ENCODE peak calls at places on chromosome 3, in four cellular contexts. C, J, D and F are unnamed samples.

GRCh38 chr3:53056442-53056841 is 10.6 kb upstream of the SFMBT1 start:
- DNase-seq in C (no peak), J (no peak), D (peak; percentile 50), F (peak; percentile 47)

GRCh38 chr3:170463011-170463410 is 44.3 kb downstream of the CLDN11 start:
- DNase-seq in C (no peak), J (no peak), D (no peak), F (no peak)

GRCh38 chr3:157695586-157695985 is 192.4 kb upstream of the VEPH1 start:
- DNase-seq in C (no peak), J (no peak), D (no peak), F (peak; percentile 9)

GRCh38 chr3:63724987-63725386 is 72.5 kb downstream of the SNTN start:
- DNase-seq in C (no peak), J (no peak), D (no peak), F (peak; percentile 85)

GRCh38 chr3:13495921-13496723 is 16.0 kb downstream of the HDAC11 start:
- DNase-seq in C (peak; percentile 76), J (peak; percentile 91), D (peak; percentile 92), F (peak; percentile 97)

GRCh38 chr3:129021140-129021551 is 20.0 kb downstream of the EFCC1 start:
- DNase-seq in C (no peak), J (no peak), D (no peak), F (peak; percentile 53)

GRCh38 chr3:157122116-157122515 is 37.8 kb downstream of the CCNL1 start:
- DNase-seq in C (no peak), J (no peak), D (peak; percentile 93), F (peak; percentile 76)

GRCh38 chr3:157540656-157541055 is 37.4 kb upstream of the VEPH1 start:
- DNase-seq in C (no peak), J (no peak), D (no peak), F (no peak)

GRCh38 chr3:5047764-5048163 is 68.5 kb downstream of the BHLHE40 start:
- DNase-seq in C (no peak), J (no peak), D (no peak), F (no peak)

GRCh38 chr3:172115787-172116186 is 76.4 kb downstream of the FNDC3B start:
- DNase-seq in C (no peak), J (no peak), D (no peak), F (no peak)

DNA sequence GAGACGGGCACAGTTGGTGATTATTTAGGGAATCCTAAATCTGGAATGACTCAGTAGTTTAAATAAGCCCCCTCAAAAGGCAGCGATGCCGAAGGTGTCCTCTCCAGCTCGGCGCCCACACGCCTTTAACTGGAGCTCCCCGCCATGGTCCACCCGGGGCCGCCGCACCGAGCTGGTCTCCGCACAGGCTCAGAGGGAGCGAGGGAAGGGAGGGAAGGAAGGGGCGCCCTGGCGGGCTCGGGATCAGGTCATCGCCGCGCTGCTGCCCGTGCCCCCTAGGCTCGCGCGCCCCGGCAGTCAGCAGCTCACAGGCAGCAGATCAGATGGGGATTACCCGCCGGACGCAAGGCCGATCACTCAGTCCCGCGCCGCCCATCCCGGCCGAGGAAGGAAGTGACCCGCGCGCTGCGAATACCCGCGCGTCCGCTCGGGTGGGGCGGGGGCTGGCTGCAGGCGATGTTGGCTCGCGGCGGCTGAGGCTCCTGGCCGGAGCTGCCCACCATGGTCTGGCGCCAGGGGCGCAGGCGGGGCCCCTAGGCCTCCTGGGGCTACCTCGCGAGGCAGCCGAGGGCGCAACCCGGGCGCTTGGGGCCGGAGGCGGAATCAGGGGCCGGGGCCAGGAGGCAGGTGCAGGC is 318.0 kb downstream of the FGF12 start:
- DNase-seq in C (no peak), J (peak; percentile 83), D (no peak), F (peak; percentile 28)
- TF ChIP-seq EZH2phosphoT487 in C (no peak), J (no peak), D (no peak), F (no peak)

GRCh38 chr3:85007195-85008094 is 48.7 kb downstream of the CADM2 start:
- DNase-seq in C (no peak), J (no peak), D (peak; percentile 58), F (no peak)

GRCh38 chr3:85004147-85004546 is 45.4 kb downstream of the CADM2 start:
- DNase-seq in C (no peak), J (no peak), D (no peak), F (no peak)

GRCh38 chr3:85003479-85003878 is 44.7 kb downstream of the CADM2 start:
- DNase-seq in C (no peak), J (no peak), D (no peak), F (no peak)

DNA sequence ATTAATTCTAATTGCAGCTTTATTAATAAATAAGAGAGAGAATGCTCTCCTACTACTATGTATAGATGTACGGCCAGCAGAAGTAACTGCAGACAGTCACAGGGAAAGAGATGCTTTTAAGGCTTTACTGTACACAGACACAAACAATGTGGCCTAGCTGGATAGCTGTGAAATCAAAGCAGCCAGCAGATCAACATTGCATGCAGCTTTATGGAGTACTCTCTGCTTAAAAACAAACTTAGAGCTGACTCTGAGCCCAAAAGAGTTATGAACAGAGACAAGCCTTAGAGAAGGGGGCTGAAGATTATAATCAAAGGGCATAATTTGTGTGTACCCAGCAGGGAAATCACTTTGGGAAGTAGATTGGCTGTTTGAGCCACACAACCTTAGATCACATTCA is 47.2 kb downstream of the CADM2 start:
- DNase-seq in C (no peak), J (peak; percentile 19), D (no peak), F (no peak)
- H2AFZ ChIP-seq in C (no peak overlapping the region), J (peak overlapping the region; percentile 64), D (no peak overlapping the region), F (no peak overlapping the region)

GRCh38 chr3:10142707-10143560 is 1.4 kb downstream of the VHL start:
- DNase-seq in C (peak; percentile 37), J (no peak), D (peak; percentile 48), F (peak; percentile 37)

GRCh38 chr3:10136426-10137005 is 5.1 kb upstream of the VHL start:
- DNase-seq in C (no peak), J (no peak), D (no peak), F (no peak)

GRCh38 chr3:10140996-10141546 is 507 bp upstream of the VHL start:
- DNase-seq in C (peak; percentile 12), J (no peak), D (no peak), F (no peak)

GRCh38 chr3:10137178-10137577 is 4.4 kb upstream of the VHL start:
- DNase-seq in C (no peak), J (no peak), D (peak; percentile 15), F (no peak)
- TF ChIP-seq EZH2phosphoT487 in C (no peak), J (no peak), D (no peak), F (no peak)

GRCh38 chr3:138971766-138972320 is 24.8 kb downstream of the FOXL2NB start:
- DNase-seq in C (no peak), J (no peak), D (no peak), F (no peak)
- H2AFZ ChIP-seq in C (no peak overlapping the region), J (no peak overlapping the region), D (no peak overlapping the region), F (no peak overlapping the region)